ENCODE peak calls at places on chromosomes 5 and 9, in five cellular contexts. One of them, this sample, is unnamed.
A peak's percentile ranks its signal among the peaks of the same experiment; 100 is the strongest.

GRCh38 chr9:128118971-128119665 is 8.4 kb downstream of the PTGES2 start:
- DNase-seq in pancreas: peak; percentile 81
- DNase-seq in lower lobe of right lung: peak; percentile 29
- DNase-seq in breast epithelium: no peak
- DNase-seq in body of pancreas: peak; percentile 86
- DNase-seq in this sample: no peak

GRCh38 chr9:34405719-34406118 is 29.0 kb upstream of the MYORG start:
- DNase-seq in pancreas: no peak
- DNase-seq in lower lobe of right lung: no peak
- DNase-seq in breast epithelium: no peak
- DNase-seq in body of pancreas: no peak
- DNase-seq in this sample: no peak

GRCh38 chr5:77329664-77330430 is 119.4 kb downstream of the PDE8B start:
- DNase-seq in pancreas: no peak
- DNase-seq in lower lobe of right lung: no peak
- DNase-seq in breast epithelium: no peak
- DNase-seq in body of pancreas: no peak
- DNase-seq in this sample: no peak

GRCh38 chr5:175627739-175628138 is 30.1 kb upstream of the HRH2 start:
- DNase-seq in pancreas: no peak
- DNase-seq in lower lobe of right lung: no peak
- DNase-seq in breast epithelium: no peak
- DNase-seq in body of pancreas: no peak
- DNase-seq in this sample: no peak

GRCh38 chr5:169223595-169223953 is 77.4 kb downstream of the SLIT3 start:
- DNase-seq in pancreas: no peak
- DNase-seq in lower lobe of right lung: no peak
- DNase-seq in breast epithelium: no peak
- DNase-seq in body of pancreas: no peak
- DNase-seq in this sample: no peak

GRCh38 chr9:32423371-32423770 is 38.9 kb downstream of the ACO1 start:
- DNase-seq in pancreas: no peak
- DNase-seq in lower lobe of right lung: no peak
- DNase-seq in breast epithelium: no peak
- DNase-seq in body of pancreas: no peak
- DNase-seq in this sample: no peak

GRCh38 chr5:66450988-66451387 is 145.2 kb upstream of the MAST4 start:
- DNase-seq in pancreas: no peak
- DNase-seq in lower lobe of right lung: no peak
- DNase-seq in breast epithelium: no peak
- DNase-seq in body of pancreas: no peak
- DNase-seq in this sample: no peak

GRCh38 chr5:65482280-65482726 is 583 bp upstream of the ADAMTS6 start:
- DNase-seq in pancreas: no peak
- DNase-seq in lower lobe of right lung: no peak
- DNase-seq in breast epithelium: no peak
- DNase-seq in body of pancreas: no peak
- DNase-seq in this sample: no peak

GRCh38 chr9:75146229-75146628 is 57.9 kb downstream of the OSTF1 start:
- DNase-seq in pancreas: no peak
- DNase-seq in lower lobe of right lung: no peak
- DNase-seq in breast epithelium: no peak
- DNase-seq in body of pancreas: no peak
- DNase-seq in this sample: no peak

GRCh38 chr5:147093138-147093537 is 141.7 kb upstream of the STK32A start:
- DNase-seq in pancreas: no peak
- DNase-seq in lower lobe of right lung: no peak
- DNase-seq in breast epithelium: no peak
- DNase-seq in body of pancreas: no peak
- DNase-seq in this sample: no peak

GRCh38 chr9:117334101-117334500 is 80.8 kb downstream of the ASTN2 start:
- DNase-seq in pancreas: no peak
- DNase-seq in lower lobe of right lung: no peak
- DNase-seq in breast epithelium: no peak
- DNase-seq in body of pancreas: no peak
- DNase-seq in this sample: no peak

GRCh38 chr5:51895834-51896233 is 512.6 kb downstream of the ISL1 start:
- DNase-seq in pancreas: no peak
- DNase-seq in lower lobe of right lung: no peak
- DNase-seq in breast epithelium: no peak
- DNase-seq in body of pancreas: no peak
- DNase-seq in this sample: no peak

GRCh38 chr5:425714-426113 is 17.3 kb upstream of the EXOC3 start:
- DNase-seq in pancreas: no peak
- DNase-seq in lower lobe of right lung: no peak
- DNase-seq in breast epithelium: no peak
- DNase-seq in body of pancreas: no peak
- DNase-seq in this sample: no peak

GRCh38 chr9:124356745-124357390 is 58.4 kb downstream of the PSMB7 start:
- DNase-seq in pancreas: no peak
- DNase-seq in lower lobe of right lung: no peak
- DNase-seq in breast epithelium: no peak
- DNase-seq in body of pancreas: no peak
- DNase-seq in this sample: no peak

GRCh38 chr9:132411091-132411508 is 1.1 kb downstream of the CFAP77 start:
- DNase-seq in pancreas: peak; percentile 33
- DNase-seq in lower lobe of right lung: peak; percentile 60
- DNase-seq in breast epithelium: no peak
- DNase-seq in body of pancreas: peak; percentile 71
- DNase-seq in this sample: no peak

GRCh38 chr9:120985759-120986353 is 59.3 kb upstream of the TRAF1 start:
- DNase-seq in pancreas: no peak
- DNase-seq in lower lobe of right lung: no peak
- DNase-seq in breast epithelium: no peak
- DNase-seq in body of pancreas: no peak
- DNase-seq in this sample: peak; percentile 3

GRCh38 chr9:92589918-92590317 is 54.1 kb upstream of the ECM2 start:
- DNase-seq in pancreas: no peak
- DNase-seq in lower lobe of right lung: no peak
- DNase-seq in breast epithelium: no peak
- DNase-seq in body of pancreas: no peak
- DNase-seq in this sample: no peak

GRCh38 chr5:75551471-75551870 is 39.8 kb downstream of the POLK start:
- DNase-seq in pancreas: no peak
- DNase-seq in lower lobe of right lung: no peak
- DNase-seq in breast epithelium: no peak
- DNase-seq in body of pancreas: no peak
- DNase-seq in this sample: no peak

GRCh38 chr5:87103616-87104287 is 163.9 kb upstream of the RASA1 start:
- DNase-seq in pancreas: no peak
- DNase-seq in lower lobe of right lung: no peak
- DNase-seq in breast epithelium: no peak
- DNase-seq in body of pancreas: no peak
- DNase-seq in this sample: no peak

GRCh38 chr5:86554638-86555037 is 63.1 kb upstream of the COX7C start:
- DNase-seq in pancreas: no peak
- DNase-seq in lower lobe of right lung: no peak
- DNase-seq in breast epithelium: no peak
- DNase-seq in body of pancreas: no peak
- DNase-seq in this sample: no peak

GRCh38 chr9:34601883-34602570 is 9.9 kb downstream of the RPP25L start:
- DNase-seq in pancreas: no peak
- DNase-seq in lower lobe of right lung: no peak
- DNase-seq in breast epithelium: no peak
- DNase-seq in body of pancreas: no peak
- DNase-seq in this sample: no peak

GRCh38 chr5:122078116-122078865 is at the start of gene LOX:
- DNase-seq in pancreas: peak; percentile 50
- DNase-seq in lower lobe of right lung: peak; percentile 65
- DNase-seq in breast epithelium: peak; percentile 66
- DNase-seq in body of pancreas: peak; percentile 60
- DNase-seq in this sample: no peak
- H3K27ac ChIP-seq in pancreas: peak within 1 kb of the TSS; percentile 15
- H3K27ac ChIP-seq in lower lobe of right lung: peak within 1 kb of the TSS; percentile 59
- H3K27ac ChIP-seq in breast epithelium: peak within 1 kb of the TSS; percentile 68
- H3K27ac ChIP-seq in body of pancreas: no peak within 1 kb of the TSS
- H3K27ac ChIP-seq in this sample: no peak within 1 kb of the TSS

GRCh38 chr5:103389846-103390245 is 131.3 kb downstream of the MACIR start:
- DNase-seq in pancreas: no peak
- DNase-seq in lower lobe of right lung: no peak
- DNase-seq in breast epithelium: no peak
- DNase-seq in body of pancreas: no peak
- DNase-seq in this sample: no peak
- H3K27ac ChIP-seq in pancreas: no peak overlapping the region
- H3K27ac ChIP-seq in lower lobe of right lung: no peak overlapping the region
- H3K27ac ChIP-seq in breast epithelium: no peak overlapping the region
- H3K27ac ChIP-seq in body of pancreas: no peak overlapping the region
- H3K27ac ChIP-seq in this sample: peak overlapping the region; percentile 60

GRCh38 chr9:69035438-69036316 is at the start of gene FXN:
- DNase-seq in pancreas: peak; percentile 77
- DNase-seq in lower lobe of right lung: peak; percentile 88
- DNase-seq in breast epithelium: peak; percentile 63
- DNase-seq in body of pancreas: peak; percentile 85
- DNase-seq in this sample: peak; percentile 16
- H3K27ac ChIP-seq in pancreas: peak within 1 kb of the TSS; percentile 79
- H3K27ac ChIP-seq in lower lobe of right lung: peak within 1 kb of the TSS; percentile 86
- H3K27ac ChIP-seq in breast epithelium: peak within 1 kb of the TSS; percentile 73
- H3K27ac ChIP-seq in body of pancreas: peak within 1 kb of the TSS; percentile 75
- H3K27ac ChIP-seq in this sample: peak within 1 kb of the TSS; percentile 62

GRCh38 chr9:129547869-129548570 is 72.9 kb downstream of the C9orf50 start:
- DNase-seq in pancreas: no peak
- DNase-seq in lower lobe of right lung: no peak
- DNase-seq in breast epithelium: no peak
- DNase-seq in body of pancreas: no peak
- DNase-seq in this sample: no peak
- H3K27ac ChIP-seq in pancreas: no peak overlapping the region
- H3K27ac ChIP-seq in lower lobe of right lung: peak overlapping the region; percentile 79
- H3K27ac ChIP-seq in breast epithelium: peak overlapping the region; percentile 85
- H3K27ac ChIP-seq in body of pancreas: no peak overlapping the region
- H3K27ac ChIP-seq in this sample: peak overlapping the region; percentile 96

GRCh38 chr5:137332296-137332695 is 166.8 kb downstream of the SPOCK1 start:
- DNase-seq in pancreas: no peak
- DNase-seq in lower lobe of right lung: no peak
- DNase-seq in breast epithelium: no peak
- DNase-seq in body of pancreas: no peak
- DNase-seq in this sample: no peak

GRCh38 chr5:137340899-137341298 is 158.2 kb downstream of the SPOCK1 start:
- DNase-seq in pancreas: no peak
- DNase-seq in lower lobe of right lung: no peak
- DNase-seq in breast epithelium: no peak
- DNase-seq in body of pancreas: no peak
- DNase-seq in this sample: peak; percentile 7

GRCh38 chr5:137333461-137333860 is 165.7 kb downstream of the SPOCK1 start:
- DNase-seq in pancreas: no peak
- DNase-seq in lower lobe of right lung: no peak
- DNase-seq in breast epithelium: no peak
- DNase-seq in body of pancreas: no peak
- DNase-seq in this sample: no peak

GRCh38 chr5:137336565-137337120 is 162.5 kb downstream of the SPOCK1 start:
- DNase-seq in pancreas: no peak
- DNase-seq in lower lobe of right lung: no peak
- DNase-seq in breast epithelium: no peak
- DNase-seq in body of pancreas: no peak
- DNase-seq in this sample: no peak

GRCh38 chr5:137336161-137336560 is 163.0 kb downstream of the SPOCK1 start:
- DNase-seq in pancreas: no peak
- DNase-seq in lower lobe of right lung: no peak
- DNase-seq in breast epithelium: no peak
- DNase-seq in body of pancreas: no peak
- DNase-seq in this sample: no peak
- H3K27ac ChIP-seq in pancreas: no peak overlapping the region
- H3K27ac ChIP-seq in lower lobe of right lung: no peak overlapping the region
- H3K27ac ChIP-seq in breast epithelium: no peak overlapping the region
- H3K27ac ChIP-seq in body of pancreas: no peak overlapping the region
- H3K27ac ChIP-seq in this sample: no peak overlapping the region

GRCh38 chr9:130451509-130452388 is 7.0 kb downstream of the ASS1 start:
- DNase-seq in pancreas: peak; percentile 78
- DNase-seq in lower lobe of right lung: peak; percentile 86
- DNase-seq in breast epithelium: peak; percentile 84
- DNase-seq in body of pancreas: peak; percentile 88
- DNase-seq in this sample: no peak
- H3K27ac ChIP-seq in pancreas: peak overlapping the region; percentile 48
- H3K27ac ChIP-seq in lower lobe of right lung: peak overlapping the region; percentile 72
- H3K27ac ChIP-seq in breast epithelium: peak overlapping the region; percentile 57
- H3K27ac ChIP-seq in body of pancreas: peak overlapping the region; percentile 47
- H3K27ac ChIP-seq in this sample: no peak overlapping the region

GRCh38 chr5:61479850-61480614 is 148.0 kb downstream of the ZSWIM6 start:
- DNase-seq in pancreas: no peak
- DNase-seq in lower lobe of right lung: no peak
- DNase-seq in breast epithelium: no peak
- DNase-seq in body of pancreas: no peak
- DNase-seq in this sample: no peak
- H3K27ac ChIP-seq in pancreas: no peak overlapping the region
- H3K27ac ChIP-seq in lower lobe of right lung: no peak overlapping the region
- H3K27ac ChIP-seq in breast epithelium: no peak overlapping the region
- H3K27ac ChIP-seq in body of pancreas: no peak overlapping the region
- H3K27ac ChIP-seq in this sample: peak overlapping the region; percentile 11

GRCh38 chr5:54552446-54552845 is 34.9 kb downstream of the SNX18 start:
- DNase-seq in pancreas: no peak
- DNase-seq in lower lobe of right lung: no peak
- DNase-seq in breast epithelium: no peak
- DNase-seq in body of pancreas: no peak
- DNase-seq in this sample: no peak

GRCh38 chr5:54556136-54556535 is 38.6 kb downstream of the SNX18 start:
- DNase-seq in pancreas: no peak
- DNase-seq in lower lobe of right lung: no peak
- DNase-seq in breast epithelium: no peak
- DNase-seq in body of pancreas: no peak
- DNase-seq in this sample: no peak

GRCh38 chr5:54551292-54551691 is 33.7 kb downstream of the SNX18 start:
- DNase-seq in pancreas: no peak
- DNase-seq in lower lobe of right lung: no peak
- DNase-seq in breast epithelium: no peak
- DNase-seq in body of pancreas: no peak
- DNase-seq in this sample: no peak

GRCh38 chr5:54551906-54552305 is 34.3 kb downstream of the SNX18 start:
- DNase-seq in pancreas: no peak
- DNase-seq in lower lobe of right lung: no peak
- DNase-seq in breast epithelium: no peak
- DNase-seq in body of pancreas: no peak
- DNase-seq in this sample: peak; percentile 39

DNA sequence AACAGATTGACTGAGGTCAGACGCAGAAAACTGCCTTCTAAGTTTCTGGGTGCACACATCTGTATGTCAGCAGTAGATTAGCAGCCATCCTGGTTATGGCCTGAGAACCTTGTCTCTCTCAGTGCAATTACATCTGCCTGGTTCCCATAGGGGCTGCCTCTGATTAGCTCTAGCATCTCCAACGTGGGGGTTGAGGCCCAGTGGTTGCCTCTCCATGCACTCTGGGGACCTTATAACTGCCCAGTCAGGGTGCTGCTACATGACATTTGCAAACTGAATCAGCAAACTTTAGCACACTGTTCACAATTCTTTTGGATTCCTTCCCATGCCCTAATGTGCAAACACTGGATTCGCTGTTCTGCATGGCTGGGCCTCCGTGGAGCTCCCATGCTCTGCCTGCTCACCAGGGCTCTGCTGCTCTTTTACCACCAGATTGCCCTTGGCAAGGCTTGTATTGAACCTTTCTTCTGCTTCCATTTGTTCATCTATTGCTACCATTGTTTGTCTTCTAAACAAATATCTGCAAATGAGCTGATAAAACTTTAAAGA is 36.2 kb downstream of the SNX18 start:
- DNase-seq in pancreas: no peak
- DNase-seq in lower lobe of right lung: no peak
- DNase-seq in breast epithelium: no peak
- DNase-seq in body of pancreas: no peak
- DNase-seq in this sample: peak; percentile 60
- H3K27ac ChIP-seq in pancreas: no peak overlapping the region
- H3K27ac ChIP-seq in lower lobe of right lung: no peak overlapping the region
- H3K27ac ChIP-seq in breast epithelium: no peak overlapping the region
- H3K27ac ChIP-seq in body of pancreas: no peak overlapping the region
- H3K27ac ChIP-seq in this sample: peak overlapping the region; percentile 72

This sample was measured in caudate nucleus.